ENCODE peak calls at places on chromosomes 16 and 17, in five cellular contexts. N, D, U, M and J are unnamed samples.

GRCh38 chr17:15442316-15443185 is 24.9 kb downstream of the CDRT4 start:
- DNase-seq in N (peak), U (no peak), M (no peak), D (no peak), J (no peak)

GRCh38 chr16:1067629-1068028 is 4.9 kb upstream of the SSTR5 start:
- DNase-seq in N (no peak), M (no peak), D (no peak), U (no peak), J (no peak)

GRCh38 chr16:77414752-77415231 is 20.0 kb downstream of the ADAMTS18 start:
- DNase-seq in N (no peak), D (no peak), M (no peak), U (no peak), J (peak)

GRCh38 chr17:42529054-42529453 is 7.0 kb upstream of the NAGLU start:
- DNase-seq in M (no peak), D (no peak), U (no peak), N (no peak), J (no peak)

GRCh38 chr17:48637323-48638260 is 11.4 kb upstream of the HOXB9 start:
- DNase-seq in M (no peak), D (peak), U (peak), N (no peak), J (no peak)

GRCh38 chr16:24208710-24209109 is 47.4 kb upstream of the CACNG3 start:
- DNase-seq in N (no peak), U (no peak), M (no peak), D (no peak), J (no peak)

GRCh38 chr17:36534117-36534880 is at the start of gene MYO19:
- DNase-seq in U (peak), M (peak), D (peak), N (peak), J (peak)

GRCh38 chr16:48350716-48351115 is 34.5 kb downstream of the SIAH1 start:
- DNase-seq in M (no peak), D (peak), U (no peak), N (no peak), J (no peak)

GRCh38 chr16:67014641-67015315 is 14.2 kb upstream of the CBFB start:
- DNase-seq in M (no peak), N (no peak), D (no peak), U (no peak), J (no peak)

GRCh38 chr17:60901222-60901621 is 223.6 kb downstream of the BCAS3 start:
- DNase-seq in U (peak), D (peak), N (no peak), M (no peak), J (no peak)

GRCh38 chr16:2779151-2779920 is 2.3 kb upstream of the ELOB start:
- DNase-seq in M (no peak), D (no peak), U (no peak), N (no peak), J (no peak)

GRCh38 chr17:81336296-81336929 is 41.3 kb upstream of the SLC38A10 start:
- DNase-seq in U (no peak), N (no peak), M (no peak), D (no peak), J (no peak)

GRCh38 chr16:73473713-73474112 is 425.8 kb upstream of the ZFHX3 start:
- DNase-seq in D (no peak), N (no peak), M (no peak), U (no peak), J (no peak)

GRCh38 chr17:28760561-28760960 is 16.8 kb downstream of the TRAF4 start:
- DNase-seq in U (no peak), D (no peak), M (no peak), N (no peak), J (peak)

GRCh38 chr17:49360796-49361128 is 1.3 kb downstream of the ZNF652 start:
- DNase-seq in M (no peak), U (no peak), N (no peak), D (no peak), J (no peak)

GRCh38 chr16:28897826-28898225 is 19.5 kb downstream of the ATP2A1 start:
- DNase-seq in D (no peak), M (no peak), U (no peak), N (no peak), J (no peak)

GRCh38 chr16:23485841-23486240 is 24.5 kb downstream of the GGA2 start:
- DNase-seq in M (no peak), N (no peak), D (no peak), U (no peak), J (no peak)

GRCh38 chr17:39152134-39152884 is 872 bp upstream of the PLXDC1 start:
- DNase-seq in U (no peak), N (peak), D (no peak), M (no peak), J (no peak)

GRCh38 chr16:50585331-50585776 is 37.2 kb downstream of the NKD1 start:
- DNase-seq in D (no peak), N (no peak), M (no peak), U (peak), J (no peak)

GRCh38 chr16:81730090-81731051 is 48.7 kb upstream of the PLCG2 start:
- DNase-seq in D (peak), M (peak), U (peak), N (peak), J (peak)

GRCh38 chr16:20611350-20611902 is 35.3 kb upstream of the ACSM2B start:
- DNase-seq in M (no peak), U (no peak), D (no peak), N (no peak), J (peak)

GRCh38 chr16:15770512-15770911 is 86.3 kb downstream of the MYH11 start:
- DNase-seq in M (no peak), N (no peak), U (peak), D (peak), J (no peak)

GRCh38 chr17:42107597-42108576 is 4.6 kb downstream of the DHX58 start:
- DNase-seq in U (peak), D (peak), N (peak), M (peak), J (no peak)

GRCh38 chr17:73099504-73099903 is 7.0 kb upstream of the SLC39A11 start:
- DNase-seq in U (no peak), D (no peak), N (no peak), M (no peak), J (no peak)

GRCh38 chr17:57494446-57494845 is 238.1 kb downstream of the MSI2 start:
- DNase-seq in D (no peak), N (no peak), U (no peak), M (no peak), J (no peak)

GRCh38 chr16:84065536-84066132 is 23.0 kb upstream of the SLC38A8 start:
- DNase-seq in U (peak), D (peak), M (no peak), N (peak), J (no peak)

GRCh38 chr17:45371414-45372324 is 54.8 kb upstream of the MAP3K14 start:
- DNase-seq in M (no peak), U (peak), D (peak), N (peak), J (no peak)

GRCh38 chr17:80945736-80946135 is 45.9 kb upstream of the CHMP6 start:
- DNase-seq in M (peak), U (no peak), D (no peak), N (no peak), J (no peak)

GRCh38 chr17:31074772-31075538 is 19.8 kb upstream of the NF1 start:
- DNase-seq in U (peak), N (peak), D (peak), M (no peak), J (no peak)

GRCh38 chr16:24286713-24287405 is 30.7 kb downstream of the CACNG3 start:
- DNase-seq in D (no peak), N (no peak), U (no peak), M (no peak), J (no peak)